ENCODE peak calls at places on chromosome 18, in seven cellular contexts. J is CD4-positive, alpha-beta T cell; P is breast epithelium; F is AG04450; S is tibial artery; X is H9; R is ovary. N is an unnamed sample. For H3K9me3, the result is how much of the 10 kb centered on the place peaks cover.

GRCh38 chr18:54162431-54162830 is 62.0 kb downstream of the MBD2 start:
- DNase-seq in J (no peak), X (no peak), S (no peak), R (no peak), F (no peak), P (no peak), N (peak)

GRCh38 chr18:37252854-37253396 is 312.7 kb downstream of the CELF4 start:
- DNase-seq in J (no peak), X (no peak), R (no peak), F (no peak), P (no peak), S (no peak), N (no peak)

GRCh38 chr18:48547456-48548403 is 8.9 kb downstream of the CTIF start:
- DNase-seq in J (no peak), S (peak), R (no peak), P (peak), X (peak), F (no peak), N (peak)

GRCh38 chr18:49177812-49178211 is 227.0 kb upstream of the SMAD7 start:
- DNase-seq in J (no peak), S (no peak), P (no peak), F (peak), R (no peak), X (no peak), N (no peak)

GRCh38 chr18:80009661-80010550 is 21.5 kb upstream of the TXNL4A start:
- DNase-seq in X (no peak), P (peak), F (peak), R (peak), J (no peak), S (peak), N (peak)

GRCh38 chr18:25164211-25164836 is 187.6 kb downstream of the ZNF521 start:
- DNase-seq in P (no peak), X (no peak), F (no peak), R (no peak), J (no peak), S (no peak), N (no peak)

GRCh38 chr18:27223570-27224340 is 38.6 kb upstream of the CHST9 start:
- DNase-seq in J (no peak), R (no peak), S (no peak), F (no peak), X (peak), P (peak), N (no peak)

GRCh38 chr18:49707594-49707993 is 105.7 kb downstream of the ACAA2 start:
- DNase-seq in R (no peak), X (no peak), P (no peak), F (no peak), J (no peak), S (no peak), N (no peak)

GRCh38 chr18:37543321-37543720 is 22.3 kb downstream of the CELF4 start:
- DNase-seq in X (no peak), F (no peak), R (no peak), P (no peak), J (no peak), S (no peak), N (no peak)

GRCh38 chr18:730692-731091 is 18.3 kb upstream of the ENOSF1 start:
- DNase-seq in X (no peak), P (no peak), R (no peak), J (no peak), S (no peak), F (no peak), N (peak)

GRCh38 chr18:27860701-27861107 is 316.2 kb downstream of the CDH2 start:
- DNase-seq in R (no peak), J (no peak), F (no peak), X (no peak), S (no peak), P (no peak), N (peak)

GRCh38 chr18:13726972-13727331 is 479 bp downstream of the RNMT start:
- DNase-seq in F (no peak), P (peak), S (peak), R (peak), J (peak), X (peak), N (peak)

GRCh38 chr18:9700261-9700796 is 7.8 kb upstream of the RAB31 start:
- DNase-seq in F (no peak), X (no peak), P (no peak), S (no peak), J (no peak), R (no peak), N (no peak)

GRCh38 chr18:22337311-22337710 is 80.4 kb downstream of the CTAGE1 start:
- DNase-seq in X (no peak), R (no peak), P (no peak), F (no peak), S (no peak), J (no peak), N (no peak)

GRCh38 chr18:27599202-27599829 is 414.2 kb upstream of the CHST9 start:
- DNase-seq in P (peak), F (no peak), X (peak), J (no peak), S (peak), R (peak), N (peak)

GRCh38 chr18:55778731-55779460 is 190.9 kb upstream of the TCF4 start:
- DNase-seq in J (no peak), P (no peak), X (no peak), F (no peak), S (no peak), R (no peak), N (no peak)

GRCh38 chr18:76492669-76493212 is 2.3 kb downstream of the ZNF516 start:
- DNase-seq in P (peak), F (peak), S (peak), R (peak), J (peak), X (peak), N (peak)

GRCh38 chr18:35422227-35422626 is 45.1 kb upstream of the ZNF396 start:
- DNase-seq in J (no peak), R (no peak), S (no peak), X (no peak), F (no peak), P (no peak), N (no peak)

GRCh38 chr18:21602302-21602592 is 1.7 kb upstream of the ESCO1 start:
- DNase-seq in S (no peak), F (no peak), J (no peak), P (no peak), X (no peak), R (no peak), N (no peak)

GRCh38 chr18:5630057-5630765 is 86.4 kb upstream of the EPB41L3 start:
- DNase-seq in X (peak), R (peak), P (peak), S (peak), F (no peak), J (peak), N (peak)

GRCh38 chr18:23228102-23229051 is 93.1 kb downstream of the CABLES1 start:
- DNase-seq in J (no peak), F (no peak), P (no peak), S (peak), X (no peak), R (no peak), N (no peak)

GRCh38 chr18:10131036-10131774 is 217.4 kb downstream of the VAPA start:
- DNase-seq in S (no peak), R (no peak), X (no peak), F (no peak), J (no peak), P (no peak), N (peak)

GRCh38 chr18:61580061-61580460 is 246.8 kb downstream of the CDH20 start:
- DNase-seq in X (no peak), J (no peak), P (no peak), F (no peak), R (no peak), S (no peak), N (no peak)

GRCh38 chr18:24277516-24277915 is 120.1 kb downstream of the OSBPL1A start:
- DNase-seq in S (no peak), F (no peak), R (no peak), X (no peak), P (no peak), J (no peak), N (no peak)

GRCh38 chr18:36412778-36413177 is 115.3 kb downstream of the FHOD3 start:
- DNase-seq in R (no peak), F (no peak), J (no peak), X (peak), S (no peak), P (no peak), N (peak)

GRCh38 chr18:32092422-32093105 is 890 bp downstream of the RNF138 start:
- DNase-seq in P (peak), X (peak), S (peak), F (peak), R (peak), J (peak), N (peak)

GRCh38 chr18:36660311-36660710 is 168.5 kb downstream of the TPGS2 start:
- DNase-seq in X (no peak), F (no peak), J (no peak), S (no peak), P (no peak), R (no peak), N (no peak)

GRCh38 chr18:33034212-33034611 is 261.4 kb upstream of the KLHL14 start:
- DNase-seq in J (no peak), S (no peak), F (no peak), X (no peak), P (no peak), R (no peak), N (no peak)

GRCh38 chr18:48800877-48801727 is 149.7 kb downstream of the SMAD7 start:
- DNase-seq in F (no peak), P (no peak), X (peak), R (peak), J (no peak), S (peak), N (no peak)

GRCh38 chr18:812673-813404 is 797 bp upstream of the YES1 start:
- DNase-seq in P (peak), X (peak), R (peak), S (peak), J (peak), F (peak), N (no peak)

GRCh38 chr18:26710460-26711096 is 154.9 kb downstream of the AQP4 start:
- DNase-seq in X (no peak), P (no peak), J (no peak), F (no peak), R (no peak), S (no peak), N (peak)

GRCh38 chr18:303578-303977 is 35.7 kb upstream of the THOC1 start:
- DNase-seq in J (no peak), X (no peak), R (no peak), P (no peak), S (no peak), F (no peak), N (no peak)

GRCh38 chr18:7158201-7158600 is 40.6 kb upstream of the LAMA1 start:
- DNase-seq in J (no peak), P (no peak), S (no peak), F (peak), X (no peak), R (no peak), N (no peak)

GRCh38 chr18:48785091-48785614 is 165.6 kb downstream of the SMAD7 start:
- DNase-seq in F (no peak), X (no peak), S (no peak), P (no peak), J (no peak), R (peak), N (no peak)

GRCh38 chr18:48735070-48735676 is 196.3 kb downstream of the CTIF start:
- DNase-seq in J (no peak), F (no peak), R (no peak), S (no peak), P (no peak), X (peak), N (no peak)

GRCh38 chr18:9552189-9552588 is 62.2 kb downstream of the PPP4R1 start:
- DNase-seq in R (no peak), P (no peak), F (no peak), J (no peak), S (no peak), X (no peak), N (no peak)

GRCh38 chr18:22347624-22348511 is 69.8 kb downstream of the CTAGE1 start:
- DNase-seq in J (no peak), P (no peak), F (no peak), X (peak), R (peak), S (no peak), N (peak)

GRCh38 chr18:13375302-13376255 is 157.0 kb downstream of the LDLRAD4 start:
- DNase-seq in S (peak), F (peak), P (peak), J (peak), X (no peak), R (no peak), N (no peak)

DNA sequence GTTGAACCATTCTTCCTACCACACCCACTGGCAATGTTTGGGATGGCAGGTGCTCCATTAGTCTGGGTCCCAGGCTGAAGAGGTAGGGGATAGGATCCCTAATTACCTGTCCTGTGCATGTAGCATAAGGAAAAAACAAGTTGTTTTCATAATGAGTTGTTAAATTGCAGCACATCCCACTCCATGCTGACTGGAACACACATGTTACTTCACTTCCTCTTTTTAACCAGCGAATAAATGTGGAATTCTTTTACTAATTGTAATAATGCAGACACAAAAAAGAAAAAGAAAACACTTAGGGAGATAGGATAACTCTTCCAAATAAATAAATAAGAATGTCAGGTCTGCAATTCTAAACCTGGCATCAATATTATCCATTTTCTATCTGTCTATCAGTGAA is 11.8 kb upstream of the CBLN2 start:
- DNase-seq in P (no peak), X (no peak), S (no peak), J (no peak), R (no peak), F (no peak), N (no peak)
- H3K27ac ChIP-seq in P (no peak), X (no peak), S (no peak), J (no peak), R (no peak), F (no peak), N (no peak)

GRCh38 chr18:71131918-71132317 is 843.1 kb downstream of the SOCS6 start:
- DNase-seq in X (no peak), F (no peak), S (no peak), R (no peak), J (no peak), P (no peak), N (no peak)

GRCh38 chr18:71134122-71134521 is 845.3 kb downstream of the SOCS6 start:
- DNase-seq in P (no peak), S (no peak), J (no peak), R (no peak), X (no peak), F (no peak), N (no peak)

GRCh38 chr18:71136487-71136886 is 847.6 kb downstream of the SOCS6 start:
- DNase-seq in X (no peak), S (no peak), P (peak), F (no peak), R (no peak), J (no peak), N (no peak)
- H3K9me3 ChIP-seq in X (under half), S (under half), P (under half), F (under half), R (under half), J (under half), N (under half)

GRCh38 chr18:74528913-74529312 is 5.4 kb upstream of the CNDP1 start:
- DNase-seq in X (no peak), J (no peak), F (no peak), R (no peak), S (no peak), P (no peak), N (no peak)

GRCh38 chr18:74524097-74524496 is 10.2 kb upstream of the CNDP1 start:
- DNase-seq in X (peak), S (no peak), J (no peak), F (no peak), R (no peak), P (no peak), N (peak)

GRCh38 chr18:74525741-74526140 is 8.6 kb upstream of the CNDP1 start:
- DNase-seq in F (no peak), X (peak), J (no peak), P (no peak), R (no peak), S (no peak), N (no peak)

GRCh38 chr18:74528478-74528877 is 5.8 kb upstream of the CNDP1 start:
- DNase-seq in P (no peak), X (no peak), J (no peak), R (no peak), F (no peak), S (no peak), N (no peak)

DNA sequence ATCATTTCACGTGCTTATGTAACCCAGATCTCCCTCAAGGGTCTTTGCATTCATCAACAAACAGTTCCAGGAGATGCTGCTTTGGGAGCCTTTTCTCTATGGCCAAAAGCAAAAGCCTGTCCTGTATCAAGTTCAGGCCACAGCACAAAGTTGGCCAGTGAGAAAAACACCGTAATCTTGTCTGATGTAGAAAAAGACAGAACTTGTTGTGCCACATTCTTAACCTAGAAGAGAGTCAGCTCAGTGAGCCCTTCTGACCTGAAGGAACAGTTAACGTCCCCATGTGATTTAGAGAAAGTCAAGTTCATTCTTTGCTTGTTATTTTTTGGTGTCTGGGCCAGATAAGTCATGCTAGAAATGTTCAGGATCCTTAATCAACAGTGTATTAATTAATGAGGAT is 7.8 kb upstream of the CNDP1 start:
- DNase-seq in S (no peak), R (no peak), P (no peak), X (no peak), J (no peak), F (no peak), N (no peak)
- TF ChIP-seq CTCF in S (no peak), R (no peak), P (no peak), X (no peak), J (no peak), F (no peak), N (no peak)

GRCh38 chr18:45106331-45106774 is 425.7 kb downstream of the SETBP1 start:
- DNase-seq in R (no peak), F (no peak), P (no peak), X (no peak), S (no peak), J (no peak), N (no peak)
- H3K27ac ChIP-seq in R (no peak), F (no peak), P (no peak), X (no peak), S (no peak), J (no peak), N (no peak)

GRCh38 chr18:63626431-63626830 is 17.6 kb downstream of the SERPINB4 start:
- DNase-seq in F (no peak), S (no peak), R (no peak), X (no peak), P (no peak), J (no peak), N (no peak)
- H3K9me3 ChIP-seq in F (under half), S (under half), R (under half), X (under half), P (half or more), J (under half), N (under half)

N was measured in cardiac muscle cell.